ENCODE peak calls at places on chromosomes 3 and 15, in ten cellular contexts. One of them, this sample, is unnamed.

GRCh38 chr3:72482589-72483249 is 365.5 kb downstream of the SHQ1 start:
- DNase-seq in HS-5: no peak
- DNase-seq in HTR-8/SVneo: peak
- DNase-seq in activated CD4-positive, alpha-beta T cell treated with anti-CD3 and anti-CD28 coated beads, Interleukin-2, amount 50 U/mL, for 1 hour: peak
- DNase-seq in Ammon's horn: no peak
- DNase-seq in EH: peak
- DNase-seq in foreskin keratinocyte: peak
- DNase-seq in NCI-H2029: peak
- DNase-seq in activated T-helper 9 cell treated with anti-CD3 and anti-CD28 coated beads, Interleukin-2, amount 50 U/mL, for 16 hours: peak
- DNase-seq in heart right ventricle: peak
- DNase-seq in this sample: peak

GRCh38 chr3:173553635-173554280 is 156.2 kb downstream of the NLGN1 start:
- DNase-seq in HS-5: peak
- DNase-seq in HTR-8/SVneo: peak
- DNase-seq in activated CD4-positive, alpha-beta T cell treated with anti-CD3 and anti-CD28 coated beads, Interleukin-2, amount 50 U/mL, for 1 hour: no peak
- DNase-seq in Ammon's horn: peak
- DNase-seq in EH: peak
- DNase-seq in foreskin keratinocyte: peak
- DNase-seq in NCI-H2029: no peak
- DNase-seq in activated T-helper 9 cell treated with anti-CD3 and anti-CD28 coated beads, Interleukin-2, amount 50 U/mL, for 16 hours: no peak
- DNase-seq in heart right ventricle: no peak
- DNase-seq in this sample: peak

GRCh38 chr3:21859124-21859781 is 108.2 kb upstream of the ZNF385D start:
- DNase-seq in HS-5: no peak
- DNase-seq in HTR-8/SVneo: no peak
- DNase-seq in activated CD4-positive, alpha-beta T cell treated with anti-CD3 and anti-CD28 coated beads, Interleukin-2, amount 50 U/mL, for 1 hour: no peak
- DNase-seq in Ammon's horn: no peak
- DNase-seq in EH: no peak
- DNase-seq in foreskin keratinocyte: no peak
- DNase-seq in NCI-H2029: no peak
- DNase-seq in activated T-helper 9 cell treated with anti-CD3 and anti-CD28 coated beads, Interleukin-2, amount 50 U/mL, for 16 hours: no peak
- DNase-seq in heart right ventricle: no peak
- DNase-seq in this sample: no peak

GRCh38 chr3:171643033-171643432 is 167.2 kb downstream of the PLD1 start:
- DNase-seq in HS-5: no peak
- DNase-seq in HTR-8/SVneo: no peak
- DNase-seq in activated CD4-positive, alpha-beta T cell treated with anti-CD3 and anti-CD28 coated beads, Interleukin-2, amount 50 U/mL, for 1 hour: no peak
- DNase-seq in Ammon's horn: no peak
- DNase-seq in EH: no peak
- DNase-seq in foreskin keratinocyte: no peak
- DNase-seq in NCI-H2029: no peak
- DNase-seq in activated T-helper 9 cell treated with anti-CD3 and anti-CD28 coated beads, Interleukin-2, amount 50 U/mL, for 16 hours: no peak
- DNase-seq in heart right ventricle: no peak
- DNase-seq in this sample: no peak

GRCh38 chr15:45456212-45457106 is 66.1 kb downstream of the SLC30A4 start:
- DNase-seq in HS-5: peak
- DNase-seq in HTR-8/SVneo: peak
- DNase-seq in activated CD4-positive, alpha-beta T cell treated with anti-CD3 and anti-CD28 coated beads, Interleukin-2, amount 50 U/mL, for 1 hour: peak
- DNase-seq in Ammon's horn: peak
- DNase-seq in EH: peak
- DNase-seq in foreskin keratinocyte: peak
- DNase-seq in NCI-H2029: no peak
- DNase-seq in activated T-helper 9 cell treated with anti-CD3 and anti-CD28 coated beads, Interleukin-2, amount 50 U/mL, for 16 hours: peak
- DNase-seq in heart right ventricle: no peak
- DNase-seq in this sample: peak

GRCh38 chr3:39343076-39343717 is 13.7 kb downstream of the CCR8 start:
- DNase-seq in HS-5: no peak
- DNase-seq in HTR-8/SVneo: no peak
- DNase-seq in activated CD4-positive, alpha-beta T cell treated with anti-CD3 and anti-CD28 coated beads, Interleukin-2, amount 50 U/mL, for 1 hour: no peak
- DNase-seq in Ammon's horn: no peak
- DNase-seq in EH: no peak
- DNase-seq in foreskin keratinocyte: peak
- DNase-seq in NCI-H2029: no peak
- DNase-seq in activated T-helper 9 cell treated with anti-CD3 and anti-CD28 coated beads, Interleukin-2, amount 50 U/mL, for 16 hours: no peak
- DNase-seq in heart right ventricle: no peak
- DNase-seq in this sample: peak

GRCh38 chr3:143972155-143972494 is 502 bp downstream of the DIPK2A start:
- DNase-seq in HS-5: no peak
- DNase-seq in HTR-8/SVneo: no peak
- DNase-seq in activated CD4-positive, alpha-beta T cell treated with anti-CD3 and anti-CD28 coated beads, Interleukin-2, amount 50 U/mL, for 1 hour: no peak
- DNase-seq in Ammon's horn: no peak
- DNase-seq in EH: no peak
- DNase-seq in foreskin keratinocyte: no peak
- DNase-seq in NCI-H2029: no peak
- DNase-seq in activated T-helper 9 cell treated with anti-CD3 and anti-CD28 coated beads, Interleukin-2, amount 50 U/mL, for 16 hours: no peak
- DNase-seq in heart right ventricle: no peak
- DNase-seq in this sample: no peak

GRCh38 chr3:128763967-128764366 is 38.0 kb downstream of the RAB7A start:
- DNase-seq in HS-5: no peak
- DNase-seq in HTR-8/SVneo: no peak
- DNase-seq in activated CD4-positive, alpha-beta T cell treated with anti-CD3 and anti-CD28 coated beads, Interleukin-2, amount 50 U/mL, for 1 hour: no peak
- DNase-seq in Ammon's horn: no peak
- DNase-seq in EH: no peak
- DNase-seq in foreskin keratinocyte: no peak
- DNase-seq in NCI-H2029: no peak
- DNase-seq in activated T-helper 9 cell treated with anti-CD3 and anti-CD28 coated beads, Interleukin-2, amount 50 U/mL, for 16 hours: no peak
- DNase-seq in heart right ventricle: no peak
- DNase-seq in this sample: no peak

GRCh38 chr15:75904241-75904631 is 558 bp downstream of the FBXO22 start:
- DNase-seq in HS-5: no peak
- DNase-seq in HTR-8/SVneo: peak
- DNase-seq in activated CD4-positive, alpha-beta T cell treated with anti-CD3 and anti-CD28 coated beads, Interleukin-2, amount 50 U/mL, for 1 hour: peak
- DNase-seq in Ammon's horn: peak
- DNase-seq in EH: peak
- DNase-seq in foreskin keratinocyte: peak
- DNase-seq in NCI-H2029: no peak
- DNase-seq in activated T-helper 9 cell treated with anti-CD3 and anti-CD28 coated beads, Interleukin-2, amount 50 U/mL, for 16 hours: no peak
- DNase-seq in heart right ventricle: peak
- DNase-seq in this sample: peak

GRCh38 chr3:158314426-158315357 is 204.8 kb downstream of the RSRC1 start:
- DNase-seq in HS-5: no peak
- DNase-seq in HTR-8/SVneo: no peak
- DNase-seq in activated CD4-positive, alpha-beta T cell treated with anti-CD3 and anti-CD28 coated beads, Interleukin-2, amount 50 U/mL, for 1 hour: no peak
- DNase-seq in Ammon's horn: no peak
- DNase-seq in EH: no peak
- DNase-seq in foreskin keratinocyte: no peak
- DNase-seq in NCI-H2029: no peak
- DNase-seq in activated T-helper 9 cell treated with anti-CD3 and anti-CD28 coated beads, Interleukin-2, amount 50 U/mL, for 16 hours: no peak
- DNase-seq in heart right ventricle: no peak
- DNase-seq in this sample: no peak